ENCODE peak calls at places on chromosome 5, in five cellular contexts. S is suprapubic skin, L is ovary, H is IMR-90, Q is BE2C. K is an unnamed sample.

GRCh38 chr5:10635861-10636350 is 72.0 kb downstream of the ANKRD33B start:
- DNase-seq in Q (no peak), L (no peak), S (no peak), H (no peak), K (no peak)

GRCh38 chr5:155010881-155011280 is 2.7 kb upstream of the KIF4B start:
- DNase-seq in L (no peak), H (no peak), S (no peak), Q (no peak), K (no peak)

GRCh38 chr5:125560476-125561225 is 814.2 kb upstream of the ZNF608 start:
- DNase-seq in L (no peak), S (no peak), H (peak; percentile 27), Q (peak; percentile 32), K (no peak)

GRCh38 chr5:34998058-34998789 is 49.5 kb downstream of the AGXT2 start:
- DNase-seq in S (no peak), L (no peak), Q (no peak), H (peak; percentile 66), K (no peak)

GRCh38 chr5:2369178-2369577 is 382.3 kb downstream of the IRX2 start:
- DNase-seq in H (no peak), L (no peak), Q (no peak), S (no peak), K (no peak)

GRCh38 chr5:82349651-82350050 is 71.5 kb upstream of the RPS23 start:
- DNase-seq in S (peak; percentile 78), Q (peak; percentile 73), H (no peak), L (peak; percentile 24), K (no peak)

GRCh38 chr5:126939887-126940286 is 90.5 kb downstream of the MARCHF3 start:
- DNase-seq in H (peak; percentile 33), S (no peak), Q (no peak), L (no peak), K (no peak)

GRCh38 chr5:181234116-181234454 is 9.6 kb downstream of the RACK1 start:
- DNase-seq in Q (no peak), L (no peak), S (no peak), H (no peak), K (no peak)

GRCh38 chr5:65127181-65127901 is 354.4 kb downstream of the ADAMTS6 start:
- DNase-seq in H (peak; percentile 93), S (no peak), Q (no peak), L (no peak), K (no peak)

GRCh38 chr5:179914032-179914755 is 6.5 kb upstream of the TBC1D9B start:
- DNase-seq in S (no peak), Q (no peak), H (peak; percentile 53), L (no peak), K (no peak)

GRCh38 chr5:122063836-122064235 is 14.2 kb downstream of the LOX start:
- DNase-seq in L (no peak), H (peak; percentile 79), S (no peak), Q (no peak), K (no peak)

GRCh38 chr5:10352404-10353240 is 873 bp upstream of the MARCHF6 start:
- DNase-seq in Q (no peak), H (peak; percentile 52), L (no peak), S (no peak), K (no peak)

GRCh38 chr5:167804512-167805220 is 486.8 kb upstream of the WWC1 start:
- DNase-seq in S (no peak), L (no peak), Q (no peak), H (no peak), K (no peak)

GRCh38 chr5:136811551-136811950 is 446.2 kb upstream of the TRPC7 start:
- DNase-seq in L (no peak), S (no peak), H (peak; percentile 86), Q (no peak), K (no peak)

GRCh38 chr5:180007582-180007981 is 64.0 kb downstream of the RNF130 start:
- DNase-seq in Q (no peak), L (no peak), S (no peak), H (no peak), K (no peak)

GRCh38 chr5:132464155-132464939 is 26.2 kb downstream of the IRF1 start:
- DNase-seq in Q (no peak), H (no peak), S (no peak), L (no peak), K (no peak)

GRCh38 chr5:171610686-171611085 is 174.9 kb upstream of the SMIM23 start:
- DNase-seq in Q (no peak), S (no peak), H (no peak), L (no peak), K (no peak)

GRCh38 chr5:52282647-52283046 is 505.1 kb upstream of the ITGA1 start:
- DNase-seq in H (no peak), Q (no peak), L (no peak), S (no peak), K (no peak)

GRCh38 chr5:179120951-179121666 is 60.9 kb downstream of the ZNF354C start:
- DNase-seq in Q (no peak), L (no peak), S (peak; percentile 37), H (no peak), K (no peak)

GRCh38 chr5:179160584-179160983 is 100.4 kb downstream of the ZNF354C start:
- DNase-seq in L (no peak), S (no peak), H (peak; percentile 19), Q (no peak), K (peak; percentile 19)

GRCh38 chr5:153168226-153168625 is 322.2 kb upstream of the GRIA1 start:
- DNase-seq in H (no peak), S (no peak), Q (no peak), L (no peak), K (no peak)

GRCh38 chr5:95686661-95687060 is 3.9 kb upstream of the SPATA9 start:
- DNase-seq in L (no peak), S (no peak), H (peak; percentile 15), Q (no peak), K (no peak)

DNA sequence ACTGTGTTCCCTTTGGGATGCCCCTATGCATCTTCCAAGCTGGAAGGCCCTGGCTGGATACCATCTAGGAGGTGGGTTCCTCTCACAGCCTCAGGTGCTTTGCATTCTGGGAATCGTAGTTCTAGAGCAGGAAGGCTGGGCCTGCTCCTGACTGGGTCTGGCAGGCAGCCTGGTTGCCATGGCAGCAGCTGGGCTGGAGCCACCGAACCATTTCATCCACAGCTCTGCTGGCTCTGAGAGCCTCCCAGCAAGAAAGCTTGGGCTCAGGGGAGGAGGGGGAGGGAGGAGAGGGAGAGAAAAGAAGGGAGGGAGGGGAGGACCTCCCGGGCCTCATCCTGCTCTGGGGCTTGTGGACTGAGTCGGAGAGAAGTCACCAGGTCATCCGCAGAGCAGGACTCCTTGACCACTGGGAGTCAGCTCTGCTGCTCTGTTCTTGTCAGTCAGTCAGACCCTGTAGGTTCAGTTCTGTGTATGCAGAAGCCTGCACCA is 65.2 kb upstream of the ARAP3 start:
- DNase-seq in L (peak; percentile 63), Q (peak; percentile 98), H (peak; percentile 38), S (no peak), K (peak; percentile 85)
- H3K27me3 ChIP-seq in L (no peaks in the 10 kb centered on the region), Q (no peaks in the 10 kb centered on the region), H (peaks cover 30% of the 10 kb centered on the region), S (peaks cover 34% of the 10 kb centered on the region), K (no peaks in the 10 kb centered on the region)

GRCh38 chr5:173819521-173819920 is 68.6 kb upstream of the CPEB4 start:
- DNase-seq in L (no peak), S (no peak), H (no peak), Q (no peak), K (no peak)
- H3K4me1 ChIP-seq in L (peaks cover 4% of the 10 kb centered on the region), S (peaks cover 20% of the 10 kb centered on the region), H (peaks cover 7% of the 10 kb centered on the region), Q (peaks cover 9% of the 10 kb centered on the region), K (no peaks in the 10 kb centered on the region)

DNA sequence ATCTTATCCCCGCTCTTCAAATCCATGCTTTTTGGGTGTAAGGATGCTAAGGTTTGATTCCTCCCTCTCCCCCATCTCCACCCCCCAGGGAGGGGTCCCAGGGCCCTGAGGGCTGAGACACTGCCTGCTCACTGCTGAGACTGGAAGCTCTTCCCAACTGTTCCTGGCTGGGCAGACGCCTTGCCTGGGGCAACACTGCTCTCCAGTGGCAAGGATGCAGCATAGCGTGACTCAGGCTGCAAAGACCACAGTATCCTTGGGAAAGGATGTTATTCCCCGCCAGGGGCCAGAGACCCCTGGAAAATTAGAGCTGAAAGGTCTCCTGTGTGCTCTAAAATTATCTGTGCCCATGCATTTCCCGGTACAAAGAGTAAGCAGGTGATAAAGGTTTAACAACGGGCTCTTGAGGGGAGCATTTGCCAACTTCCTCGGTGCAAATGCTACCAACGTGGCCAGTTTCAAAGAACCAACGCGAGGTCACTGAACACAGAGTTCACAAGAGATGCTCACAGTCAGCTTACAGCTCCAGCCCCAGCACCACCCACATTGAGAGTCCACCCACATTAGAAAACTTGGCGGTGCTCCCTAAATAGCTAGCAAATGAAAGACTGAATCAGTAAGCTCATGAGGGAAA is 271.9 kb downstream of the NSG2 start:
- DNase-seq in L (no peak), H (peak; percentile 53), Q (peak; percentile 85), S (no peak), K (no peak)
- H3K27me3 ChIP-seq in L (no peaks in the 10 kb centered on the region), H (peaks cover 24% of the 10 kb centered on the region), Q (no peaks in the 10 kb centered on the region), S (peaks cover 63% of the 10 kb centered on the region), K (no peaks in the 10 kb centered on the region)

GRCh38 chr5:116371935-116372334 is 202.7 kb downstream of the SEMA6A start:
- DNase-seq in H (no peak), L (no peak), S (no peak), Q (no peak), K (no peak)
- H3K4me1 ChIP-seq in H (no peaks in the 10 kb centered on the region), L (no peaks in the 10 kb centered on the region), S (no peaks in the 10 kb centered on the region), Q (no peaks in the 10 kb centered on the region), K (no peaks in the 10 kb centered on the region)

DNA sequence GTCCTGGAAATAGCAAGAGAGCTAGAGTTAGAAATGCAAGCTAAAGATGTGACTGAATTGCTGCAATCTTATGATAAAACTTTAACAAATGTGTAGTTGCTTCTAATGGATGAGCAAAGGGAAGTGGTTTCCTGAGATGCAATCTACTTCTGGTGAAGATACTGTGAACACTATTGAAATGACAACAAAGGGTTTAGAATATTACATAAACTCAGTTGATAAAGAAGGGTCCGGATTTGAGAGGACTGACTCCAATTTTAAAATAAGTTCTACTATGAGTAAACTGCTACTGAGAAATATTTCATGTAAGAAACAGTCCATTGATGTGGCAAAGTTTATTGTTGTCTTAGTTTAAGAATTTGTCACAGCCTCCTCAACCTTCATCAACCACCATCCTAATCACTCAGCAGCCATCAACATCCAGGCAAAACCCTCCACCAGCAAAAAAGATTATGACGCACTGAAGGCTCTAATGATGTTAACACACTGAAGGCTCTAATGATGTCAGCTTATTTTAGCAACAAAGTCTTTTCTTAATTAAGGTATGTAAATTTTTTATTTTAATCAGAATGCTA is 376.2 kb downstream of the CDH10 start:
- DNase-seq in Q (no peak), L (no peak), H (no peak), S (no peak), K (no peak)
- H3K27me3 ChIP-seq in Q (no peaks in the 10 kb centered on the region), L (no peaks in the 10 kb centered on the region), H (no peaks in the 10 kb centered on the region), S (no peaks in the 10 kb centered on the region), K (no peaks in the 10 kb centered on the region)

K was measured in aorta.